ENCODE peak calls at places on chromosomes 3 and 15, in seven cellular contexts. F, N, L, U, V, K and E are unnamed samples. For H4K20me1, the result is how much of the 10 kb centered on the place peaks cover.

GRCh38 chr15:101305820-101306255 is 10.8 kb upstream of the SNRPA1 start:
- DNase-seq in F (no peak), N (no peak), L (no peak), U (no peak), V (peak), K (no peak), E (no peak)

GRCh38 chr15:101579766-101580165 is 72.4 kb downstream of the TM2D3 start:
- DNase-seq in F (peak), N (peak), L (peak), U (no peak), V (no peak), K (no peak), E (peak)

GRCh38 chr3:82058809-82059208 is 297.4 kb upstream of the GBE1 start:
- DNase-seq in F (no peak), N (no peak), L (no peak), U (no peak), V (no peak), K (no peak), E (peak)

GRCh38 chr3:9206287-9206686 is 43.2 kb downstream of the SRGAP3 start:
- DNase-seq in F (no peak), N (no peak), L (no peak), U (no peak), V (no peak), K (no peak), E (no peak)

GRCh38 chr3:94004301-94004910 is 24.0 kb downstream of the STX19 start:
- DNase-seq in F (peak), N (peak), L (peak), U (peak), V (peak), K (peak), E (peak)

GRCh38 chr3:147380996-147381376 is 25.4 kb downstream of the ZIC4 start:
- DNase-seq in F (no peak), N (no peak), L (no peak), U (no peak), V (no peak), K (no peak), E (no peak)

GRCh38 chr15:90232196-90232595 is 1.5 kb downstream of the CIB1 start:
- DNase-seq in F (peak), N (no peak), L (no peak), U (no peak), V (no peak), K (no peak), E (peak)

GRCh38 chr15:91133511-91133910 is 33.5 kb downstream of the SV2B start:
- DNase-seq in F (no peak), N (no peak), L (no peak), U (no peak), V (no peak), K (no peak), E (no peak)

GRCh38 chr3:112253301-112253971 is 40.6 kb downstream of the SLC9C1 start:
- DNase-seq in F (no peak), N (no peak), L (no peak), U (peak), V (no peak), K (no peak), E (no peak)

GRCh38 chr15:56737791-56738190 is 4.5 kb upstream of the ZNF280D start:
- DNase-seq in F (no peak), N (no peak), L (no peak), U (no peak), V (no peak), K (no peak), E (no peak)

GRCh38 chr3:89787995-89788394 is 680.6 kb downstream of the EPHA3 start:
- DNase-seq in F (no peak), N (no peak), L (no peak), U (no peak), V (no peak), K (no peak), E (no peak)

GRCh38 chr15:80367094-80367493 is 37.1 kb upstream of the ARNT2 start:
- DNase-seq in F (peak), N (no peak), L (peak), U (no peak), V (peak), K (peak), E (no peak)

GRCh38 chr3:123037015-123037375 is 9.4 kb upstream of the SEMA5B start:
- DNase-seq in F (no peak), N (no peak), L (no peak), U (no peak), V (no peak), K (no peak), E (no peak)

GRCh38 chr3:171867976-171868375 is 24.8 kb downstream of the TMEM212 start:
- DNase-seq in F (peak), N (no peak), L (no peak), U (no peak), V (no peak), K (peak), E (no peak)

GRCh38 chr3:141050576-141050912 is 603 bp upstream of the SPSB4 start:
- DNase-seq in F (no peak), N (no peak), L (no peak), U (no peak), V (no peak), K (no peak), E (no peak)

GRCh38 chr3:12947504-12948369 is 106.4 kb upstream of the RPL32 start:
- DNase-seq in F (peak), N (no peak), L (peak), U (no peak), V (no peak), K (no peak), E (peak)

GRCh38 chr3:179186426-179186825 is 38.3 kb downstream of the PIK3CA start:
- DNase-seq in F (no peak), N (no peak), L (no peak), U (no peak), V (no peak), K (no peak), E (no peak)

GRCh38 chr15:84761534-84762190 is 13.3 kb downstream of the ZNF592 start:
- DNase-seq in F (no peak), N (no peak), L (peak), U (peak), V (peak), K (no peak), E (no peak)

GRCh38 chr15:77040673-77041072 is 30.2 kb downstream of the TSPAN3 start:
- DNase-seq in F (no peak), N (no peak), L (peak), U (no peak), V (no peak), K (no peak), E (no peak)

GRCh38 chr15:78937132-78937739 is 7.6 kb downstream of the CTSH start:
- DNase-seq in F (no peak), N (no peak), L (no peak), U (no peak), V (no peak), K (no peak), E (no peak)

GRCh38 chr3:123635220-123635619 is 50.4 kb upstream of the HACD2 start:
- DNase-seq in F (no peak), N (no peak), L (peak), U (no peak), V (no peak), K (no peak), E (peak)

GRCh38 chr15:58039260-58040035 is 26.1 kb downstream of the ALDH1A2 start:
- DNase-seq in F (no peak), N (no peak), L (no peak), U (no peak), V (no peak), K (no peak), E (no peak)

GRCh38 chr3:126442099-126442848 is 33.4 kb downstream of the ZXDC start:
- DNase-seq in F (no peak), N (no peak), L (peak), U (no peak), V (no peak), K (no peak), E (no peak)

GRCh38 chr3:182837855-182838454 is 44.7 kb downstream of the ATP11B start:
- DNase-seq in F (peak), N (no peak), L (peak), U (peak), V (peak), K (no peak), E (peak)

GRCh38 chr3:131541288-131541687 is 38.5 kb upstream of the MRPL3 start:
- DNase-seq in F (no peak), N (no peak), L (no peak), U (no peak), V (no peak), K (no peak), E (no peak)

GRCh38 chr3:114294940-114295480 is 1.2 kb downstream of the TIGIT start:
- DNase-seq in F (no peak), N (no peak), L (no peak), U (no peak), V (no peak), K (no peak), E (no peak)

GRCh38 chr3:25495726-25496125 is 67.7 kb downstream of the RARB start:
- DNase-seq in F (no peak), N (no peak), L (no peak), U (no peak), V (no peak), K (no peak), E (no peak)

GRCh38 chr3:171168086-171168485 is 141.6 kb upstream of the SLC2A2 start:
- DNase-seq in F (peak), N (no peak), L (peak), U (no peak), V (no peak), K (no peak), E (no peak)

GRCh38 chr15:69760263-69760855 is 307.7 kb downstream of the RPLP1 start:
- DNase-seq in F (peak), N (no peak), L (peak), U (peak), V (no peak), K (no peak), E (no peak)

GRCh38 chr15:32716216-32716959 is 1.4 kb upstream of the GREM1 start:
- DNase-seq in F (no peak), N (no peak), L (no peak), U (no peak), V (no peak), K (no peak), E (no peak)

GRCh38 chr15:50938525-50938924 is 30.0 kb downstream of the AP4E1 start:
- DNase-seq in F (no peak), N (no peak), L (no peak), U (no peak), V (no peak), K (no peak), E (no peak)

GRCh38 chr3:98814799-98815450 is 51.8 kb downstream of the ST3GAL6 start:
- DNase-seq in F (peak), N (no peak), L (peak), U (no peak), V (no peak), K (no peak), E (peak)

GRCh38 chr3:52092291-52092660 is 35.9 kb upstream of the DUSP7 start:
- DNase-seq in F (no peak), N (no peak), L (no peak), U (no peak), V (no peak), K (no peak), E (no peak)

GRCh38 chr3:5149306-5149880 is 27.3 kb downstream of the ARL8B start:
- DNase-seq in F (no peak), N (no peak), L (no peak), U (no peak), V (no peak), K (no peak), E (no peak)
- H4K20me1 ChIP-seq in F (under half), N (under half), L (under half), U (under half), V (half or more), K (under half), E (under half)

GRCh38 chr3:15796331-15796730 is 1.4 kb downstream of the ANKRD28 start:
- DNase-seq in F (no peak), N (no peak), L (no peak), U (no peak), V (no peak), K (no peak), E (no peak)

GRCh38 chr3:15795563-15796308 is 2.0 kb downstream of the ANKRD28 start:
- DNase-seq in F (peak), N (no peak), L (peak), U (peak), V (no peak), K (no peak), E (peak)

GRCh38 chr3:15796771-15797599 is 794 bp downstream of the ANKRD28 start:
- DNase-seq in F (peak), N (no peak), L (peak), U (peak), V (peak), K (peak), E (peak)

GRCh38 chr3:15798533-15799245 is 910 bp upstream of the ANKRD28 start:
- DNase-seq in F (no peak), N (no peak), L (no peak), U (no peak), V (no peak), K (no peak), E (no peak)

GRCh38 chr3:15797600-15798303 is at the start of gene ANKRD28:
- DNase-seq in F (peak), N (peak), L (peak), U (peak), V (peak), K (peak), E (peak)
- H3K9ac ChIP-seq in F (peak), N (peak), L (peak), U (peak), V (peak), K (peak), E (peak)

GRCh38 chr3:197203714-197204146 is 94.7 kb downstream of the DLG1 start:
- DNase-seq in F (no peak), N (no peak), L (no peak), U (peak), V (no peak), K (no peak), E (no peak)
- H4K20me1 ChIP-seq in F (under half), N (under half), L (under half), U (under half), V (half or more), K (under half), E (under half)

DNA sequence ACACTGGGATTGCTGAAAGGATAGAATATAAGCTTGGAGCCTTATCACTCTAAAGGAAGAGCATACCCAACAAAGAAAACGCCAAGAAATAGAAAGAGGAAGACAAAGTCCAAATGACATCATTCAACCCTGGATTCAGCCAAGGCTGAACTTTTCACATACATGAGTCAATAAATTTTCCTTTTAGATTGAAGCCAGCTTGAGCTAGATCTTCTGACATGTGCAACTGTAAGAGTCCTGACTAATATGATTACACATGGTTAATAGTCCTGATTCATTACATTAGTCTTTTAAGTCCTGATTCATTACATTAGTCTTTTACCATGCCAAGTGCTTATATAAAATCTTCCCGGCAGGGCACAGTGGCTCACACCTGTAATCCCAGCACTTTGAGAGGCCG is 13.6 kb upstream of the DENND6A start:
- DNase-seq in F (peak), N (peak), L (peak), U (no peak), V (no peak), K (peak), E (peak)
- H3K9ac ChIP-seq in F (no peak), N (no peak), L (no peak), U (no peak), V (no peak), K (no peak), E (no peak)

GRCh38 chr3:152317956-152318355 is 49.2 kb downstream of the MBNL1 start:
- DNase-seq in F (peak), N (no peak), L (peak), U (no peak), V (no peak), K (no peak), E (no peak)
- H4K20me1 ChIP-seq in F (under half), N (under half), L (under half), U (under half), V (half or more), K (under half), E (under half)

DNA sequence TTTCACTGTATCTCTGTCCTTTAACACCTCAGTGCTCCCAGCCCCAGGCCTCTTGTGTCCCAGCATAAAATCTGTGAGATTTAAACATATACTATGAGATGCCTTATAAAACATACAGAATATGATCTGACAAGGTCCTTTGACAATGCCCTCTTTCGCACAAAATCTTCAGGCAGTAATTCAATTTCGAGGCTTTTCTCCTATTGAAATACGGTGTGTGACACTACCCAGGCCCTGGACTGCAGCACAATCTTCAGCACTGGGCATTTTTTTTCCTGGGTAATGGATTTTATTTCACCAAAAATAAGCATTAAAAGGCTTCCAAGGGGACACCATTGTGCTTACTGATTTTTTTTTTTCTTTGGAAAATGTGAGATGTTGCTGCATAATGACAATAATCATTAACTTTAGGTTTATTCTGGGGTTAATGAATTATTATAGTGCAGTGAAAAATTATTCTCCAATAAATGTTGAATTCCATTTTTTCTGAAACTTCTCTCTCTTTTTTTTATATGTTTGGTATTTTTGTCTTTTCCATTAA is 40.9 kb upstream of the FAM3D start:
- DNase-seq in F (no peak), N (no peak), L (no peak), U (no peak), V (peak), K (no peak), E (no peak)
- H3K9ac ChIP-seq in F (no peak), N (no peak), L (no peak), U (no peak), V (no peak), K (no peak), E (no peak)

GRCh38 chr15:98711810-98712209 is 63.5 kb downstream of the IGF1R start:
- DNase-seq in F (no peak), N (no peak), L (no peak), U (no peak), V (no peak), K (no peak), E (no peak)
- H4K20me1 ChIP-seq in F (under half), N (under half), L (half or more), U (half or more), V (under half), K (under half), E (under half)

GRCh38 chr3:120558784-120559227 is 37.3 kb upstream of the NDUFB4 start:
- DNase-seq in F (peak), N (peak), L (peak), U (peak), V (peak), K (peak), E (peak)
- H3K9ac ChIP-seq in F (peak), N (peak), L (peak), U (peak), V (peak), K (peak), E (peak)

GRCh38 chr3:159817571-159817970 is 171.1 kb upstream of the IL12A start:
- DNase-seq in F (no peak), N (no peak), L (no peak), U (no peak), V (no peak), K (no peak), E (no peak)
- H4K20me1 ChIP-seq in F (under half), N (under half), L (under half), U (under half), V (under half), K (under half), E (under half)